ENCODE peak calls at places on chromosomes 3 and 15, in nine cellular contexts. One of them, this sample, is unnamed.
A peak's percentile ranks its signal among the peaks of the same experiment; 100 is the strongest.

GRCh38 chr15:60353245-60353940 is 44.4 kb downstream of the ANXA2 start:
- DNase-seq in NCI-H1092: no peak
- DNase-seq in lower lobe of right lung: no peak
- DNase-seq in stimulated activated CD8-positive, alpha-beta memory T cell treated with anti-CD3 and anti-CD28 coated beads, Interleukin-7, amount 100 ng/mL, for 48 hours: no peak
- DNase-seq in memory B cell: no peak
- DNase-seq in stimulated activated CD4-positive, alpha-beta T cell treated with anti-CD3 and anti-CD28 coated beads, Interleukin-12 subunit alpha, Interleukin-12 subunit beta, amount 100 ng/mL, for 24 hours: no peak
- DNase-seq in NCI-H1436: no peak
- DNase-seq in EH: peak; percentile 75
- DNase-seq in T-helper 1 cell: no peak
- DNase-seq in this sample: no peak

GRCh38 chr15:44394562-44394961 is 32.9 kb upstream of the CTDSPL2 start:
- DNase-seq in NCI-H1092: no peak
- DNase-seq in lower lobe of right lung: no peak
- DNase-seq in stimulated activated CD8-positive, alpha-beta memory T cell treated with anti-CD3 and anti-CD28 coated beads, Interleukin-7, amount 100 ng/mL, for 48 hours: no peak
- DNase-seq in memory B cell: no peak
- DNase-seq in stimulated activated CD4-positive, alpha-beta T cell treated with anti-CD3 and anti-CD28 coated beads, Interleukin-12 subunit alpha, Interleukin-12 subunit beta, amount 100 ng/mL, for 24 hours: no peak
- DNase-seq in NCI-H1436: no peak
- DNase-seq in EH: no peak
- DNase-seq in T-helper 1 cell: no peak
- DNase-seq in this sample: no peak

GRCh38 chr3:30167511-30168135 is 438.8 kb upstream of the TGFBR2 start:
- DNase-seq in NCI-H1092: no peak
- DNase-seq in lower lobe of right lung: no peak
- DNase-seq in stimulated activated CD8-positive, alpha-beta memory T cell treated with anti-CD3 and anti-CD28 coated beads, Interleukin-7, amount 100 ng/mL, for 48 hours: no peak
- DNase-seq in memory B cell: no peak
- DNase-seq in stimulated activated CD4-positive, alpha-beta T cell treated with anti-CD3 and anti-CD28 coated beads, Interleukin-12 subunit alpha, Interleukin-12 subunit beta, amount 100 ng/mL, for 24 hours: no peak
- DNase-seq in NCI-H1436: no peak
- DNase-seq in EH: peak; percentile 15
- DNase-seq in T-helper 1 cell: no peak
- DNase-seq in this sample: no peak

GRCh38 chr15:82597815-82598214 is 49.3 kb downstream of the CPEB1 start:
- DNase-seq in NCI-H1092: no peak
- DNase-seq in lower lobe of right lung: no peak
- DNase-seq in stimulated activated CD8-positive, alpha-beta memory T cell treated with anti-CD3 and anti-CD28 coated beads, Interleukin-7, amount 100 ng/mL, for 48 hours: no peak
- DNase-seq in memory B cell: no peak
- DNase-seq in stimulated activated CD4-positive, alpha-beta T cell treated with anti-CD3 and anti-CD28 coated beads, Interleukin-12 subunit alpha, Interleukin-12 subunit beta, amount 100 ng/mL, for 24 hours: no peak
- DNase-seq in NCI-H1436: no peak
- DNase-seq in EH: no peak
- DNase-seq in T-helper 1 cell: no peak
- DNase-seq in this sample: no peak

GRCh38 chr3:150252462-150252861 is 155.6 kb upstream of the TSC22D2 start:
- DNase-seq in NCI-H1092: no peak
- DNase-seq in lower lobe of right lung: no peak
- DNase-seq in stimulated activated CD8-positive, alpha-beta memory T cell treated with anti-CD3 and anti-CD28 coated beads, Interleukin-7, amount 100 ng/mL, for 48 hours: no peak
- DNase-seq in memory B cell: no peak
- DNase-seq in stimulated activated CD4-positive, alpha-beta T cell treated with anti-CD3 and anti-CD28 coated beads, Interleukin-12 subunit alpha, Interleukin-12 subunit beta, amount 100 ng/mL, for 24 hours: no peak
- DNase-seq in NCI-H1436: no peak
- DNase-seq in EH: peak; percentile 53
- DNase-seq in T-helper 1 cell: no peak
- DNase-seq in this sample: no peak

GRCh38 chr3:9109570-9109914 is 139.9 kb downstream of the SRGAP3 start:
- DNase-seq in NCI-H1092: no peak
- DNase-seq in lower lobe of right lung: no peak
- DNase-seq in stimulated activated CD8-positive, alpha-beta memory T cell treated with anti-CD3 and anti-CD28 coated beads, Interleukin-7, amount 100 ng/mL, for 48 hours: no peak
- DNase-seq in memory B cell: no peak
- DNase-seq in stimulated activated CD4-positive, alpha-beta T cell treated with anti-CD3 and anti-CD28 coated beads, Interleukin-12 subunit alpha, Interleukin-12 subunit beta, amount 100 ng/mL, for 24 hours: no peak
- DNase-seq in NCI-H1436: no peak
- DNase-seq in EH: no peak
- DNase-seq in T-helper 1 cell: no peak
- DNase-seq in this sample: no peak

GRCh38 chr15:45307230-45307924 is 55.3 kb downstream of the SLC28A2 start:
- DNase-seq in NCI-H1092: no peak
- DNase-seq in lower lobe of right lung: no peak
- DNase-seq in stimulated activated CD8-positive, alpha-beta memory T cell treated with anti-CD3 and anti-CD28 coated beads, Interleukin-7, amount 100 ng/mL, for 48 hours: no peak
- DNase-seq in memory B cell: no peak
- DNase-seq in stimulated activated CD4-positive, alpha-beta T cell treated with anti-CD3 and anti-CD28 coated beads, Interleukin-12 subunit alpha, Interleukin-12 subunit beta, amount 100 ng/mL, for 24 hours: no peak
- DNase-seq in NCI-H1436: peak; percentile 12
- DNase-seq in EH: peak; percentile 72
- DNase-seq in T-helper 1 cell: peak; percentile 3
- DNase-seq in this sample: no peak

GRCh38 chr3:80040113-80040512 is 272.3 kb upstream of the ROBO1 start:
- DNase-seq in NCI-H1092: no peak
- DNase-seq in lower lobe of right lung: no peak
- DNase-seq in stimulated activated CD8-positive, alpha-beta memory T cell treated with anti-CD3 and anti-CD28 coated beads, Interleukin-7, amount 100 ng/mL, for 48 hours: no peak
- DNase-seq in memory B cell: no peak
- DNase-seq in stimulated activated CD4-positive, alpha-beta T cell treated with anti-CD3 and anti-CD28 coated beads, Interleukin-12 subunit alpha, Interleukin-12 subunit beta, amount 100 ng/mL, for 24 hours: no peak
- DNase-seq in NCI-H1436: no peak
- DNase-seq in EH: no peak
- DNase-seq in T-helper 1 cell: no peak
- DNase-seq in this sample: no peak

GRCh38 chr3:188266581-188267274 is 112.8 kb downstream of the LPP start:
- DNase-seq in NCI-H1092: no peak
- DNase-seq in lower lobe of right lung: peak; percentile 61
- DNase-seq in stimulated activated CD8-positive, alpha-beta memory T cell treated with anti-CD3 and anti-CD28 coated beads, Interleukin-7, amount 100 ng/mL, for 48 hours: no peak
- DNase-seq in memory B cell: no peak
- DNase-seq in stimulated activated CD4-positive, alpha-beta T cell treated with anti-CD3 and anti-CD28 coated beads, Interleukin-12 subunit alpha, Interleukin-12 subunit beta, amount 100 ng/mL, for 24 hours: no peak
- DNase-seq in NCI-H1436: no peak
- DNase-seq in EH: peak; percentile 98
- DNase-seq in T-helper 1 cell: no peak
- DNase-seq in this sample: no peak

GRCh38 chr15:61556037-61556648 is 327.0 kb upstream of the RORA start:
- DNase-seq in NCI-H1092: no peak
- DNase-seq in lower lobe of right lung: no peak
- DNase-seq in stimulated activated CD8-positive, alpha-beta memory T cell treated with anti-CD3 and anti-CD28 coated beads, Interleukin-7, amount 100 ng/mL, for 48 hours: no peak
- DNase-seq in memory B cell: no peak
- DNase-seq in stimulated activated CD4-positive, alpha-beta T cell treated with anti-CD3 and anti-CD28 coated beads, Interleukin-12 subunit alpha, Interleukin-12 subunit beta, amount 100 ng/mL, for 24 hours: no peak
- DNase-seq in NCI-H1436: no peak
- DNase-seq in EH: peak; percentile 42
- DNase-seq in T-helper 1 cell: peak; percentile 15
- DNase-seq in this sample: no peak

GRCh38 chr3:188974856-188975611 is 196.7 kb upstream of the TPRG1 start:
- DNase-seq in NCI-H1092: peak; percentile 37
- DNase-seq in lower lobe of right lung: no peak
- DNase-seq in stimulated activated CD8-positive, alpha-beta memory T cell treated with anti-CD3 and anti-CD28 coated beads, Interleukin-7, amount 100 ng/mL, for 48 hours: no peak
- DNase-seq in memory B cell: no peak
- DNase-seq in stimulated activated CD4-positive, alpha-beta T cell treated with anti-CD3 and anti-CD28 coated beads, Interleukin-12 subunit alpha, Interleukin-12 subunit beta, amount 100 ng/mL, for 24 hours: no peak
- DNase-seq in NCI-H1436: peak; percentile 77
- DNase-seq in EH: peak; percentile 72
- DNase-seq in T-helper 1 cell: peak; percentile 48
- DNase-seq in this sample: no peak

GRCh38 chr3:48068886-48069285 is 52.7 kb upstream of the MAP4 start:
- DNase-seq in NCI-H1092: no peak
- DNase-seq in lower lobe of right lung: no peak
- DNase-seq in stimulated activated CD8-positive, alpha-beta memory T cell treated with anti-CD3 and anti-CD28 coated beads, Interleukin-7, amount 100 ng/mL, for 48 hours: no peak
- DNase-seq in memory B cell: no peak
- DNase-seq in stimulated activated CD4-positive, alpha-beta T cell treated with anti-CD3 and anti-CD28 coated beads, Interleukin-12 subunit alpha, Interleukin-12 subunit beta, amount 100 ng/mL, for 24 hours: no peak
- DNase-seq in NCI-H1436: no peak
- DNase-seq in EH: peak; percentile 33
- DNase-seq in T-helper 1 cell: no peak
- DNase-seq in this sample: no peak

GRCh38 chr3:69690-70089 is 126.9 kb upstream of the CHL1 start:
- DNase-seq in NCI-H1092: no peak
- DNase-seq in lower lobe of right lung: no peak
- DNase-seq in stimulated activated CD8-positive, alpha-beta memory T cell treated with anti-CD3 and anti-CD28 coated beads, Interleukin-7, amount 100 ng/mL, for 48 hours: no peak
- DNase-seq in memory B cell: no peak
- DNase-seq in stimulated activated CD4-positive, alpha-beta T cell treated with anti-CD3 and anti-CD28 coated beads, Interleukin-12 subunit alpha, Interleukin-12 subunit beta, amount 100 ng/mL, for 24 hours: no peak
- DNase-seq in NCI-H1436: no peak
- DNase-seq in EH: no peak
- DNase-seq in T-helper 1 cell: no peak
- DNase-seq in this sample: no peak

GRCh38 chr15:41977757-41978369 is 5.5 kb upstream of the EHD4 start:
- DNase-seq in NCI-H1092: no peak
- DNase-seq in lower lobe of right lung: no peak
- DNase-seq in stimulated activated CD8-positive, alpha-beta memory T cell treated with anti-CD3 and anti-CD28 coated beads, Interleukin-7, amount 100 ng/mL, for 48 hours: no peak
- DNase-seq in memory B cell: no peak
- DNase-seq in stimulated activated CD4-positive, alpha-beta T cell treated with anti-CD3 and anti-CD28 coated beads, Interleukin-12 subunit alpha, Interleukin-12 subunit beta, amount 100 ng/mL, for 24 hours: no peak
- DNase-seq in NCI-H1436: no peak
- DNase-seq in EH: no peak
- DNase-seq in T-helper 1 cell: no peak
- DNase-seq in this sample: no peak

GRCh38 chr3:13223574-13224237 is 150.5 kb upstream of the IQSEC1 start:
- DNase-seq in NCI-H1092: no peak
- DNase-seq in lower lobe of right lung: no peak
- DNase-seq in stimulated activated CD8-positive, alpha-beta memory T cell treated with anti-CD3 and anti-CD28 coated beads, Interleukin-7, amount 100 ng/mL, for 48 hours: no peak
- DNase-seq in memory B cell: no peak
- DNase-seq in stimulated activated CD4-positive, alpha-beta T cell treated with anti-CD3 and anti-CD28 coated beads, Interleukin-12 subunit alpha, Interleukin-12 subunit beta, amount 100 ng/mL, for 24 hours: no peak
- DNase-seq in NCI-H1436: no peak
- DNase-seq in EH: no peak
- DNase-seq in T-helper 1 cell: no peak
- DNase-seq in this sample: no peak

GRCh38 chr3:112200317-112200666 is 67.2 kb upstream of the GCSAM start:
- DNase-seq in NCI-H1092: no peak
- DNase-seq in lower lobe of right lung: no peak
- DNase-seq in stimulated activated CD8-positive, alpha-beta memory T cell treated with anti-CD3 and anti-CD28 coated beads, Interleukin-7, amount 100 ng/mL, for 48 hours: no peak
- DNase-seq in memory B cell: no peak
- DNase-seq in stimulated activated CD4-positive, alpha-beta T cell treated with anti-CD3 and anti-CD28 coated beads, Interleukin-12 subunit alpha, Interleukin-12 subunit beta, amount 100 ng/mL, for 24 hours: no peak
- DNase-seq in NCI-H1436: no peak
- DNase-seq in EH: no peak
- DNase-seq in T-helper 1 cell: no peak
- DNase-seq in this sample: no peak

GRCh38 chr3:93843981-93844380 is 129.7 kb downstream of the PROS1 start:
- DNase-seq in NCI-H1092: no peak
- DNase-seq in lower lobe of right lung: no peak
- DNase-seq in stimulated activated CD8-positive, alpha-beta memory T cell treated with anti-CD3 and anti-CD28 coated beads, Interleukin-7, amount 100 ng/mL, for 48 hours: no peak
- DNase-seq in memory B cell: no peak
- DNase-seq in stimulated activated CD4-positive, alpha-beta T cell treated with anti-CD3 and anti-CD28 coated beads, Interleukin-12 subunit alpha, Interleukin-12 subunit beta, amount 100 ng/mL, for 24 hours: no peak
- DNase-seq in NCI-H1436: no peak
- DNase-seq in EH: peak; percentile 87
- DNase-seq in T-helper 1 cell: no peak
- DNase-seq in this sample: no peak

GRCh38 chr15:66196565-66196964 is 57.0 kb downstream of the MEGF11 start:
- DNase-seq in NCI-H1092: no peak
- DNase-seq in lower lobe of right lung: no peak
- DNase-seq in stimulated activated CD8-positive, alpha-beta memory T cell treated with anti-CD3 and anti-CD28 coated beads, Interleukin-7, amount 100 ng/mL, for 48 hours: no peak
- DNase-seq in memory B cell: no peak
- DNase-seq in stimulated activated CD4-positive, alpha-beta T cell treated with anti-CD3 and anti-CD28 coated beads, Interleukin-12 subunit alpha, Interleukin-12 subunit beta, amount 100 ng/mL, for 24 hours: no peak
- DNase-seq in NCI-H1436: no peak
- DNase-seq in EH: no peak
- DNase-seq in T-helper 1 cell: no peak
- DNase-seq in this sample: no peak